ENCODE peak calls at places on chromosome 4, in ten cellular contexts. P is uterus; I is transverse colon; Q is IMR-90; K is mammary epithelial cell; W is bronchial epithelial cell; G is neural crest cell; C is HFF-Myc; T is CD8-positive, alpha-beta T cell; Y is OCI-LY7. X is an unnamed sample.

GRCh38 chr4:174365018-174365587 is 81.4 kb downstream of the CEP44 start:
- DNase-seq in P (no peak), I (no peak), Q (peak; percentile 38), K (no peak), W (peak; percentile 41), G (peak; percentile 14), C (no peak), T (no peak), Y (peak; percentile 42), X (no peak)

GRCh38 chr4:1172971-1173757 is 781 bp upstream of the SPON2 start:
- DNase-seq in P (peak; percentile 87), I (no peak), Q (peak; percentile 78), K (no peak), W (no peak), G (no peak), C (no peak), T (no peak), Y (no peak), X (peak; percentile 56)

GRCh38 chr4:83010522-83011318 is at the start of gene LIN54:
- DNase-seq in P (peak; percentile 69), I (peak; percentile 88), Q (peak; percentile 58), K (peak; percentile 71), W (peak; percentile 59), G (peak; percentile 61), C (no peak), T (peak; percentile 78), Y (peak; percentile 92), X (peak; percentile 91)

GRCh38 chr4:168098257-168098717 is 6.0 kb downstream of the ANXA10 start:
- DNase-seq in P (no peak), I (no peak), Q (peak; percentile 62), K (peak; percentile 81), W (peak; percentile 97), G (no peak), C (no peak), T (no peak), Y (no peak), X (no peak)

GRCh38 chr4:52423967-52424366 is 235.1 kb downstream of the USP46 start:
- DNase-seq in P (no peak), I (no peak), Q (no peak), K (no peak), W (no peak), G (no peak), C (no peak), T (no peak), Y (no peak), X (no peak)

GRCh38 chr4:148834804-148835598 is 392.8 kb upstream of the NR3C2 start:
- DNase-seq in P (no peak), I (no peak), Q (peak; percentile 61), K (peak; percentile 40), W (peak; percentile 95), G (no peak), C (no peak), T (no peak), Y (peak; percentile 72), X (no peak)

GRCh38 chr4:106541253-106541652 is 172.7 kb upstream of the GIMD1 start:
- DNase-seq in P (no peak), I (no peak), Q (peak; percentile 64), K (peak; percentile 41), W (peak; percentile 72), G (no peak), C (peak; percentile 29), T (no peak), Y (no peak), X (no peak)

GRCh38 chr4:2954358-2955185 is 8.6 kb downstream of the NOP14 start:
- DNase-seq in P (no peak), I (no peak), Q (no peak), K (no peak), W (no peak), G (no peak), C (no peak), T (no peak), Y (peak; percentile 53), X (no peak)

GRCh38 chr4:123599920-123600394 is 203.4 kb downstream of the SPRY1 start:
- DNase-seq in P (peak; percentile 47), I (peak; percentile 82), Q (peak; percentile 5), K (no peak), W (peak; percentile 19), G (peak; percentile 38), C (no peak), T (peak; percentile 51), Y (peak; percentile 84), X (peak; percentile 83)

GRCh38 chr4:168540086-168540864 is 43.4 kb downstream of the PALLD start:
- DNase-seq in P (no peak), I (no peak), Q (peak; percentile 86), K (no peak), W (no peak), G (no peak), C (no peak), T (no peak), Y (no peak), X (no peak)

GRCh38 chr4:22099896-22100295 is 151.3 kb upstream of the KCNIP4 start:
- DNase-seq in P (no peak), I (no peak), Q (no peak), K (peak; percentile 55), W (peak; percentile 3), G (no peak), C (no peak), T (no peak), Y (no peak), X (no peak)

GRCh38 chr4:6688879-6689505 is 4.7 kb upstream of the S100P start:
- DNase-seq in P (no peak), I (peak; percentile 55), Q (peak; percentile 94), K (peak; percentile 93), W (peak; percentile 91), G (peak; percentile 39), C (peak; percentile 69), T (peak; percentile 65), Y (no peak), X (no peak)

GRCh38 chr4:109921384-109921808 is 8.7 kb downstream of the EGF start:
- DNase-seq in P (peak; percentile 20), I (no peak), Q (peak; percentile 86), K (peak; percentile 80), W (peak; percentile 90), G (peak; percentile 6), C (peak; percentile 44), T (no peak), Y (no peak), X (no peak)

GRCh38 chr4:13992975-13993495 is 365.5 kb upstream of the BOD1L1 start:
- DNase-seq in P (no peak), I (no peak), Q (no peak), K (no peak), W (no peak), G (no peak), C (no peak), T (no peak), Y (no peak), X (no peak)

GRCh38 chr4:128560754-128561495 is 248.6 kb upstream of the JADE1 start:
- DNase-seq in P (no peak), I (no peak), Q (peak; percentile 77), K (no peak), W (no peak), G (no peak), C (no peak), T (no peak), Y (no peak), X (no peak)

DNA sequence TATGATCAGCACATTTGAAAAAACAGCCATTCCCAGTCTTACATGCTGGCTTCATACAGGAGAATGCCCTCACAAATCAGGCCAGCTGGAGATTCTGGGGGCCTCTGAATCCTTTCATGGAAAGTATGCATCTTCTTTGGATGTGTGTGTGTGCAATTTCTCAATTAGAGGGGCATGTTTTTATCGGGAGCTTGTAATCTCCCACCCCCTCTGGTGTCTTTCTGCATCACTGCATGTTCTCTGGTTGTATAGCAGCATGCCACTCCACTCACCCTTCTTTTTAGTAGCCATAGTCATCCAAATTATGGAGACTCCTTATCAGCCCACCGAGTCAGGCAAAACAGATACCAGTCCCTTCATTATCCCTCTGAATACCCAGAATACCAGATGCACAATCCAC is 282.2 kb upstream of the SLIT2 start:
- DNase-seq in P (no peak), I (no peak), Q (no peak), K (no peak), W (no peak), G (no peak), C (no peak), T (no peak), Y (no peak), X (no peak)
- TF ChIP-seq CTCF in P (no peak), I (no peak), Q (no peak), K (no peak), W (no peak), G (no peak), C (peak; percentile 14), T (no peak), Y (no peak), X (no peak)

DNA sequence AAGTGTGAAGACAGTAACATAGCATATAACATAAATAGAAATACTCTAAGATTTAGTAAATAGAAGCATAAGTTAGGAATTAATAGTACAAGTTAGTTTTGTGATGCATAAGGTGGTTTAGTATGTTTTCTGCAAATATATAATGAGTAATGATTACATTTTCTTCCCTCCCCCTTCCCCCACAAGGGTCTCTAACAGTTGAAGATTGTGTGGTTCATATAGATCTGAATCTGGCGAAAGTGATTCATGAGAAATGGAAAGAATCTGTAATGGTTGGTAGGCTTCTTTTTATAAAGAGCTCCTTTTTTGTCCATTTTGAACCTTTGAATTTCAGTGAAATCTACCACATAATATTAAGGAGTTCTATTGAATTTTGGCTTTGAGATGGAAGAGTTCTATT is 66.3 kb downstream of the N4BP2 start:
- DNase-seq in P (no peak), I (no peak), Q (no peak), K (no peak), W (no peak), G (no peak), C (no peak), T (no peak), Y (no peak), X (no peak)
- TF ChIP-seq CTCF in P (no peak), I (no peak), Q (no peak), K (no peak), W (no peak), G (no peak), C (no peak), T (no peak), Y (no peak), X (no peak)

GRCh38 chr4:143085224-143085623 is 99.5 kb upstream of the USP38 start:
- DNase-seq in P (no peak), I (no peak), Q (peak; percentile 8), K (no peak), W (peak; percentile 4), G (no peak), C (no peak), T (no peak), Y (no peak), X (no peak)
- TF ChIP-seq CTCF in P (no peak), I (peak; percentile 37), Q (peak; percentile 41), K (peak; percentile 10), W (no peak), G (peak; percentile 54), C (no peak), T (no peak), Y (peak; percentile 36), X (no peak)

DNA sequence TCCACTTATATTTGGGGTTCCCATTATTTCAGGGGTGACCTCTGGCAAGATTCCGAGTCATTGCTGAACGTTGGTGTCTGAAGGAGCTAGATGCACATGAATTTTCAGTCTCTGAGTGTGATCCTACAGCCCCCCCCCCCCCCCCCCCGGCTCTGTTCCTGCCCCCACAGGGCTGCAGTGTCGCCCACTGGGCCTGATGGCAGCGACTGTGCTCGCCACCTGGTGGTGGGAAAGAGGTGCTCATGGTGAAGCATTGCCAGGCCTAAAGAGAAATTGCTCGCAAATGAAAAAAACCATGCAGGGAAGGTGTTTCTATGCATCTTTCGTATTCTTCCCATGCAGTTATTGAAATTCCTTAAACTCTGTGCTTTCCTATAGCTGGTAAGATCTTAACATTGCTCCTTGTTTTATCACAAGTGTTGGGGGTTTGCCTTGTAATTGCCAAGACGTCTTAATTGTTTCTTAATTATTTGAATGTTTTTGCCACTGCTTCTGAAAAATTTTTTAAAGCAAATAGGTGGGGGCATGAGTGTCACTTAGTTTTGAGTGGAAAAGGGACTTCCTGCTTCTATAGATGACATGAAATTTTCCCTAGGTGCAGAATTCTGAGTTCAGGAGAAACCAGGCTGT is 63.2 kb downstream of the CLDN22 start:
- DNase-seq in P (peak; percentile 58), I (peak; percentile 38), Q (peak; percentile 54), K (peak; percentile 20), W (peak; percentile 20), G (peak; percentile 49), C (peak; percentile 20), T (peak; percentile 9), Y (peak; percentile 35), X (peak; percentile 68)
- TF ChIP-seq CTCF in P (peak; percentile 47), I (peak; percentile 70), Q (peak; percentile 68), K (peak; percentile 82), W (peak; percentile 79), G (peak; percentile 76), C (peak; percentile 83), T (peak; percentile 57), Y (peak; percentile 71), X (peak; percentile 62)

X was measured in heart left ventricle.